ENCODE peak calls at places on chromosomes 5 and 9, in nine cellular contexts. N is PC-3, I is neural progenitor cell, B is GM23338, K is GM23248, T is hepatocyte, G is OCI-LY7, P is SK-N-SH, E is MM.1S. Z is an unnamed sample.

GRCh38 chr9:19940808-19941207 is 152.0 kb upstream of the SLC24A2 start:
- DNase-seq in N (no peak), I (no peak), B (no peak), K (no peak), T (no peak), G (no peak), P (peak), E (no peak), Z (no peak)

GRCh38 chr9:121779381-121780117 is 128.1 kb downstream of the DAB2IP start:
- DNase-seq in N (no peak), I (peak), B (no peak), K (no peak), T (no peak), G (no peak), P (no peak), E (no peak), Z (no peak)

GRCh38 chr5:150131978-150132694 is 23.5 kb downstream of the PDGFRB start:
- DNase-seq in N (no peak), I (no peak), B (no peak), K (peak), T (no peak), G (no peak), P (no peak), E (no peak), Z (no peak)

GRCh38 chr5:68542207-68542606 is 326.7 kb downstream of the PIK3R1 start:
- DNase-seq in N (no peak), I (no peak), B (no peak), K (peak), T (no peak), G (no peak), P (no peak), E (no peak), Z (no peak)

GRCh38 chr5:172858990-172859811 is 25.1 kb downstream of the ERGIC1 start:
- DNase-seq in N (peak), I (no peak), B (no peak), K (peak), T (peak), G (no peak), P (no peak), E (no peak), Z (no peak)

GRCh38 chr5:81315336-81315735 is 13.9 kb downstream of the ZCCHC9 start:
- DNase-seq in N (peak), I (no peak), B (peak), K (peak), T (no peak), G (no peak), P (no peak), E (no peak), Z (no peak)

GRCh38 chr5:168740055-168740820 is 161.1 kb upstream of the PANK3 start:
- DNase-seq in N (no peak), I (no peak), B (no peak), K (no peak), T (no peak), G (no peak), P (no peak), E (no peak), Z (no peak)

GRCh38 chr9:2276296-2276695 is 261.1 kb downstream of the SMARCA2 start:
- DNase-seq in N (no peak), I (no peak), B (no peak), K (no peak), T (no peak), G (no peak), P (no peak), E (no peak), Z (no peak)

GRCh38 chr9:22214497-22215031 is 205.5 kb upstream of the CDKN2B start:
- DNase-seq in N (peak), I (no peak), B (no peak), K (peak), T (no peak), G (no peak), P (no peak), E (no peak), Z (no peak)

GRCh38 chr5:173782671-173783101 is 105.5 kb upstream of the CPEB4 start:
- DNase-seq in N (no peak), I (no peak), B (no peak), K (peak), T (no peak), G (no peak), P (no peak), E (no peak), Z (no peak)

GRCh38 chr9:21440139-21440538 is at the start of gene IFNA1:
- DNase-seq in N (no peak), I (no peak), B (no peak), K (no peak), T (no peak), G (no peak), P (no peak), E (no peak), Z (no peak)

GRCh38 chr5:76715734-76716455 is at the start of gene F2R:
- DNase-seq in N (peak), I (peak), B (peak), K (peak), T (peak), G (no peak), P (peak), E (peak), Z (no peak)

GRCh38 chr5:167348286-167348926 is 943.0 kb upstream of the WWC1 start:
- DNase-seq in N (no peak), I (peak), B (no peak), K (no peak), T (no peak), G (no peak), P (no peak), E (no peak), Z (no peak)

GRCh38 chr5:63008195-63008594 is 429.6 kb downstream of the LRRC70 start:
- DNase-seq in N (no peak), I (no peak), B (no peak), K (no peak), T (no peak), G (no peak), P (no peak), E (no peak), Z (no peak)

GRCh38 chr5:124628721-124629596 is 117.5 kb downstream of the ZNF608 start:
- DNase-seq in N (peak), I (no peak), B (no peak), K (peak), T (peak), G (no peak), P (no peak), E (no peak), Z (peak)

GRCh38 chr9:76580832-76581231 is 121.8 kb downstream of the GCNT1 start:
- DNase-seq in N (no peak), I (no peak), B (no peak), K (no peak), T (no peak), G (no peak), P (no peak), E (no peak), Z (no peak)

GRCh38 chr9:76580188-76580587 is 121.2 kb downstream of the GCNT1 start:
- DNase-seq in N (no peak), I (no peak), B (no peak), K (no peak), T (no peak), G (peak), P (no peak), E (no peak), Z (no peak)

GRCh38 chr9:76574171-76574767 is 115.3 kb downstream of the GCNT1 start:
- DNase-seq in N (no peak), I (no peak), B (no peak), K (no peak), T (no peak), G (no peak), P (no peak), E (no peak), Z (no peak)

GRCh38 chr9:76572205-76572550 is 113.2 kb downstream of the GCNT1 start:
- DNase-seq in N (no peak), I (no peak), B (peak), K (peak), T (no peak), G (no peak), P (no peak), E (no peak), Z (no peak)

GRCh38 chr9:76576344-76576743 is 117.4 kb downstream of the GCNT1 start:
- DNase-seq in N (no peak), I (no peak), B (no peak), K (peak), T (peak), G (peak), P (no peak), E (no peak), Z (no peak)
- TF ChIP-seq EZH2phosphoT487 in N (no peak), I (no peak), B (no peak), K (no peak), T (no peak), G (no peak), P (no peak), E (no peak), Z (no peak)

GRCh38 chr9:12777149-12778010 is 2.6 kb downstream of the LURAP1L start:
- DNase-seq in N (peak), I (no peak), B (no peak), K (peak), T (no peak), G (no peak), P (no peak), E (no peak), Z (no peak)
- H3K4me2 ChIP-seq in N (peak), I (no peak), B (no peak), K (peak), T (peak), G (no peak), P (peak), E (peak), Z (peak)

DNA sequence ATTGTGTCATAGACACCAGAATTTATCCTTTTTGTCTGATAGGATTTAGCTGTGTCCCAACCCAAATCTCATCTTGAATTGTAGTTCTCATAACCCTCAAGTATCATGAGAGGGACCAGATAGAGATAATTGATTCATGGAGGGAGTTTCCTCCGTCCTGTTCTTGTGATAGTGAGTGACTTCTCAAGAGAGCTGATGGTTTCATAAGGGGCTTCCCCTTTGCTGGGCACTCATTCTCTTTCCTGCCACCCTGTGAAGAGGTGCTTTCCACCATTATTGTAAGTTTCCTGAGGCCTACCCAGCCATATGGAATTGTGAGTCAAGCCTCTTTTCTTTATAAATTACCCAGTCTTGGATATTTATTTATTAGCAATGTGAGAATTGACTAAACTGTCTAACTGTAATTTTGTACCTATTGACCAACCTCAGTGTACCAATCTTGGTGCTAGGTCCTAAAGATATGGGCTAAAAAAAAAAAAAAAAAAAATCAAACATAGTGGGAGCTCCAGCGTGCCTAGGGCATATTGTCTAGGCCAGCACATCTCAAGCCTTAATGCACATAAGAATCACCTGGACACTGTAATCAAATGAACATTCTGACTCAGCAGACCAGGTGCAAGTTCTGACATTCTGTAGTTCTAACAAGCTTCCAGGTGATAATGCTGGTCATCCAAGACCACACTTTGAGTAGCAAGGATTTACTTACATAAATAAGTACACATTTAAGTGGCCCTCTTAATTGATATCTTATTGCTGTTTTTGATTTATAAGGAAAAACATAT is 30.5 kb downstream of the ST8SIA4 start:
- DNase-seq in N (no peak), I (no peak), B (no peak), K (no peak), T (no peak), G (no peak), P (no peak), E (peak), Z (no peak)
- TF ChIP-seq EZH2phosphoT487 in N (no peak), I (no peak), B (no peak), K (no peak), T (no peak), G (no peak), P (no peak), E (no peak), Z (no peak)

GRCh38 chr5:160260006-160260775 is 30.9 kb downstream of the FABP6 start:
- DNase-seq in N (no peak), I (peak), B (no peak), K (no peak), T (peak), G (no peak), P (no peak), E (no peak), Z (no peak)

GRCh38 chr5:160263326-160263850 is 34.1 kb downstream of the FABP6 start:
- DNase-seq in N (no peak), I (no peak), B (no peak), K (no peak), T (no peak), G (no peak), P (peak), E (no peak), Z (no peak)

GRCh38 chr5:160262665-160263064 is 33.4 kb downstream of the FABP6 start:
- DNase-seq in N (no peak), I (peak), B (no peak), K (peak), T (peak), G (peak), P (peak), E (no peak), Z (no peak)

GRCh38 chr5:160260881-160261815 is 31.8 kb downstream of the FABP6 start:
- DNase-seq in N (peak), I (peak), B (no peak), K (no peak), T (peak), G (peak), P (no peak), E (no peak), Z (no peak)

GRCh38 chr5:160262151-160262550 is 32.8 kb downstream of the FABP6 start:
- DNase-seq in N (no peak), I (peak), B (peak), K (no peak), T (peak), G (no peak), P (peak), E (no peak), Z (no peak)
- H3K4me2 ChIP-seq in N (no peak), I (peak), B (no peak), K (no peak), T (peak), G (no peak), P (no peak), E (no peak), Z (no peak)